ENCODE peak calls at places on chromosome 1, in five cellular contexts. Q is AG04450; N is occipital lobe; L is activated CD8-positive, alpha-beta memory T cell treated with anti-CD3 and anti-CD28 coated beads for 48 hours; O is HS-5. Z is an unnamed sample.

GRCh38 chr1:206706298-206706791 is 21.6 kb downstream of the MAPKAPK2 start:
- DNase-seq in Q (peak), N (peak), L (no peak), O (no peak), Z (no peak)

GRCh38 chr1:21490774-21491482 is 18.3 kb upstream of the ALPL start:
- DNase-seq in Q (no peak), N (no peak), L (no peak), O (peak), Z (no peak)

GRCh38 chr1:241688940-241689368 is 36.9 kb downstream of the WDR64 start:
- DNase-seq in Q (no peak), N (no peak), L (no peak), O (no peak), Z (peak)

GRCh38 chr1:154970631-154971340 is at the start of gene SHC1:
- DNase-seq in Q (peak), N (peak), L (no peak), O (peak), Z (peak)

GRCh38 chr1:190168893-190169292 is 308.8 kb downstream of the BRINP3 start:
- DNase-seq in Q (no peak), N (no peak), L (no peak), O (no peak), Z (peak)

GRCh38 chr1:98749152-98749756 is 87.7 kb downstream of the SNX7 start:
- DNase-seq in Q (no peak), N (no peak), L (no peak), O (no peak), Z (no peak)

GRCh38 chr1:40794915-40795715 is 11.5 kb downstream of the KCNQ4 start:
- DNase-seq in Q (no peak), N (no peak), L (no peak), O (no peak), Z (no peak)

GRCh38 chr1:46616277-46617107 is at the start of gene MOB3C:
- DNase-seq in Q (peak), N (peak), L (peak), O (peak), Z (no peak)

GRCh38 chr1:78722947-78723346 is 73.3 kb downstream of the IFI44 start:
- DNase-seq in Q (no peak), N (no peak), L (no peak), O (no peak), Z (no peak)

GRCh38 chr1:31798086-31798432 is 17.8 kb downstream of the SPOCD1 start:
- DNase-seq in Q (no peak), N (no peak), L (no peak), O (no peak), Z (no peak)

GRCh38 chr1:161220002-161220401 is 3.4 kb downstream of the APOA2 start:
- DNase-seq in Q (no peak), N (no peak), L (no peak), O (no peak), Z (no peak)

GRCh38 chr1:109267743-109268300 is 15.1 kb downstream of the PSRC1 start:
- DNase-seq in Q (no peak), N (no peak), L (no peak), O (no peak), Z (no peak)